ENCODE peak calls at places on chromosome 2, in six cellular contexts. P is activated gamma-delta T cell treated with anti-CD3 and anti-CD28 coated beads, Interleukin-2, amount 50 U/mL, for 16 hours; N is COLO829; I is iris pigment epithelial cell; Z is omental fat pad; V is T-helper 9 cell. L is an unnamed sample.

GRCh38 chr2:129754431-129754830 is 225.0 kb upstream of the RAB6C start:
- DNase-seq in P (no peak), Z (no peak), N (no peak), V (no peak), I (no peak), L (no peak)

GRCh38 chr2:127025357-127026062 is 81.4 kb downstream of the BIN1 start:
- DNase-seq in P (peak), N (peak), V (peak), I (peak), Z (no peak), L (peak)

GRCh38 chr2:113021312-113021711 is 16.1 kb downstream of the IL36A start:
- DNase-seq in I (no peak), N (no peak), V (no peak), P (no peak), Z (no peak), L (no peak)

GRCh38 chr2:134202361-134202760 is 51.5 kb upstream of the MGAT5 start:
- DNase-seq in V (no peak), I (no peak), Z (no peak), N (no peak), P (no peak), L (no peak)

GRCh38 chr2:225310745-225311144 is 88.8 kb upstream of the NYAP2 start:
- DNase-seq in V (no peak), P (no peak), I (no peak), N (no peak), Z (no peak), L (no peak)

GRCh38 chr2:90069290-90069894 is 1377.9 kb downstream of the RPIA start:
- DNase-seq in V (no peak), P (no peak), N (peak), I (peak), Z (no peak), L (no peak)

GRCh38 chr2:224995419-224995818 is 46.8 kb downstream of the DOCK10 start:
- DNase-seq in I (no peak), V (no peak), N (no peak), P (no peak), Z (no peak), L (no peak)

GRCh38 chr2:65129276-65129612 is 662 bp downstream of the RAB1A start:
- DNase-seq in I (no peak), Z (no peak), P (no peak), V (no peak), N (no peak), L (peak)

GRCh38 chr2:121346407-121346806 is 61.4 kb upstream of the TFCP2L1 start:
- DNase-seq in N (no peak), I (no peak), V (no peak), Z (no peak), P (no peak), L (no peak)

GRCh38 chr2:237968048-237968862 is 1.4 kb downstream of the UBE2F start:
- DNase-seq in I (peak), N (no peak), Z (no peak), V (peak), P (no peak), L (no peak)

GRCh38 chr2:57597940-57598339 is 448.7 kb upstream of the VRK2 start:
- DNase-seq in Z (no peak), I (no peak), V (no peak), P (no peak), N (no peak), L (no peak)

GRCh38 chr2:71299507-71299906 is 32.1 kb upstream of the ZNF638 start:
- DNase-seq in N (peak), P (no peak), V (no peak), Z (no peak), I (peak), L (no peak)

GRCh38 chr2:10935953-10936942 is 24.5 kb downstream of the KCNF1 start:
- DNase-seq in P (no peak), V (no peak), Z (no peak), N (peak), I (peak), L (no peak)

GRCh38 chr2:108215794-108216211 is 24.0 kb upstream of the SULT1C3 start:
- DNase-seq in V (no peak), P (no peak), Z (no peak), N (peak), I (peak), L (no peak)

GRCh38 chr2:190023860-190024259 is 38.7 kb downstream of the MSTN start:
- DNase-seq in Z (no peak), N (peak), I (peak), V (no peak), P (no peak), L (no peak)

GRCh38 chr2:216478151-216478550 is 20.5 kb upstream of the RPL37A start:
- DNase-seq in N (peak), Z (no peak), P (no peak), V (no peak), I (peak), L (no peak)

GRCh38 chr2:149617057-149617456 is 29.5 kb upstream of the MMADHC start:
- DNase-seq in V (no peak), Z (no peak), P (no peak), I (peak), N (peak), L (no peak)

GRCh38 chr2:205903549-205904129 is 182.3 kb downstream of the INO80D start:
- DNase-seq in I (peak), P (no peak), V (no peak), Z (no peak), N (no peak), L (no peak)

L was measured in T-helper 22 cell.